ENCODE peak calls at places on chromosome 2, in nine cellular contexts. Y is T-cell, R is mesothelial cell of epicardium, J is left ventricle myocardium superior, E is upper lobe of right lung, M is NCI-H460, L is hypothalamus, G is HTR-8/SVneo, D is GM13977. I is an unnamed sample.

GRCh38 chr2:68203587-68203986 is 45.9 kb downstream of the PNO1 start:
- DNase-seq in D (peak; percentile 77), R (no peak), J (no peak), G (no peak), E (no peak), Y (no peak), M (no peak), L (no peak), I (no peak)

GRCh38 chr2:12469053-12469625 is 247.6 kb upstream of the TRIB2 start:
- DNase-seq in J (no peak), R (no peak), G (no peak), D (no peak), Y (no peak), L (no peak), E (no peak), M (no peak), I (no peak)

GRCh38 chr2:112791019-112791418 is 6.7 kb upstream of the IL1A start:
- DNase-seq in L (no peak), J (no peak), R (no peak), E (no peak), D (no peak), M (no peak), G (no peak), Y (no peak), I (no peak)

GRCh38 chr2:22800422-22800821 is 584.6 kb upstream of the KLHL29 start:
- DNase-seq in G (no peak), Y (no peak), R (no peak), J (no peak), E (no peak), D (no peak), M (no peak), L (no peak), I (no peak)

GRCh38 chr2:203242518-203242917 is 3.7 kb downstream of the CYP20A1 start:
- DNase-seq in R (no peak), E (no peak), D (no peak), J (no peak), L (no peak), Y (no peak), G (no peak), M (no peak), I (no peak)

GRCh38 chr2:120470717-120471060 is 124.8 kb downstream of the INHBB start:
- DNase-seq in G (no peak), Y (no peak), J (no peak), L (no peak), D (no peak), M (no peak), E (peak; percentile 55), R (no peak), I (no peak)

GRCh38 chr2:20224716-20225293 is at the start of gene SDC1:
- DNase-seq in D (peak; percentile 66), E (peak; percentile 84), R (peak; percentile 72), M (peak; percentile 36), Y (no peak), G (peak; percentile 83), J (peak; percentile 73), L (no peak), I (peak; percentile 68)

GRCh38 chr2:210818473-210818872 is 262.1 kb downstream of the CPS1 start:
- DNase-seq in R (no peak), Y (no peak), L (no peak), D (no peak), M (no peak), E (no peak), J (no peak), G (no peak), I (no peak)

GRCh38 chr2:148582679-148583511 is 61.7 kb upstream of the EPC2 start:
- DNase-seq in E (no peak), M (peak; percentile 89), R (no peak), G (peak; percentile 57), L (no peak), D (no peak), Y (no peak), J (no peak), I (no peak)

GRCh38 chr2:84970266-84970955 is 550 bp upstream of the KCMF1 start:
- DNase-seq in D (peak; percentile 85), L (peak; percentile 32), M (no peak), Y (peak; percentile 17), R (peak; percentile 74), G (no peak), J (peak; percentile 78), E (peak; percentile 89), I (peak; percentile 85)

GRCh38 chr2:166831930-166832329 is 56.4 kb upstream of the XIRP2 start:
- DNase-seq in E (no peak), M (no peak), J (no peak), R (no peak), G (no peak), D (no peak), L (no peak), Y (no peak), I (no peak)

GRCh38 chr2:10910625-10911024 is 1.1 kb upstream of the KCNF1 start:
- DNase-seq in J (no peak), L (no peak), D (no peak), M (no peak), G (no peak), Y (no peak), R (no peak), E (no peak), I (no peak)

GRCh38 chr2:181058378-181059269 is 78.2 kb downstream of the UBE2E3 start:
- DNase-seq in L (no peak), R (no peak), E (no peak), M (peak; percentile 50), J (no peak), Y (no peak), G (no peak), D (no peak), I (no peak)

GRCh38 chr2:69026026-69026425 is 13.0 kb downstream of the ANTXR1 start:
- DNase-seq in R (no peak), M (peak; percentile 23), Y (no peak), G (no peak), E (no peak), D (peak; percentile 49), L (no peak), J (no peak), I (no peak)

GRCh38 chr2:28610583-28611201 is 114.8 kb downstream of the PLB1 start:
- DNase-seq in E (no peak), L (no peak), D (peak; percentile 34), Y (no peak), G (peak; percentile 92), R (no peak), M (no peak), J (no peak), I (no peak)

GRCh38 chr2:120471166-120471565 is 125.2 kb downstream of the INHBB start:
- DNase-seq in G (no peak), J (peak; percentile 21), E (peak; percentile 62), M (no peak), L (no peak), Y (no peak), D (no peak), R (no peak), I (no peak)

GRCh38 chr2:237731663-237732062 is 66.9 kb upstream of the RBM44 start:
- DNase-seq in G (peak; percentile 84), M (peak; percentile 65), E (no peak), J (no peak), R (no peak), Y (no peak), D (no peak), L (no peak), I (no peak)

GRCh38 chr2:217987391-217987790 is 15.4 kb downstream of the TNS1 start:
- DNase-seq in R (no peak), M (no peak), G (no peak), J (no peak), L (no peak), E (peak; percentile 55), Y (no peak), D (no peak), I (no peak)

GRCh38 chr2:67727623-67728022 is 330.5 kb downstream of the ETAA1 start:
- DNase-seq in E (no peak), M (no peak), L (no peak), D (no peak), Y (no peak), J (no peak), G (no peak), R (no peak), I (no peak)

GRCh38 chr2:27671235-27671634 is 7.5 kb downstream of the SLC4A1AP start:
- DNase-seq in E (no peak), G (no peak), M (no peak), Y (no peak), L (no peak), D (no peak), R (no peak), J (no peak), I (no peak)

GRCh38 chr2:3285901-3286645 is 91.5 kb downstream of the EIPR1 start:
- DNase-seq in D (no peak), G (no peak), M (no peak), L (no peak), Y (no peak), R (no peak), J (no peak), E (no peak), I (no peak)

GRCh38 chr2:121334581-121335293 is 49.7 kb upstream of the TFCP2L1 start:
- DNase-seq in E (no peak), M (no peak), Y (no peak), D (no peak), R (no peak), J (no peak), L (no peak), G (no peak), I (no peak)

GRCh38 chr2:225670111-225670974 is 270.8 kb downstream of the NYAP2 start:
- DNase-seq in J (no peak), M (peak; percentile 44), R (no peak), D (no peak), G (peak; percentile 13), E (no peak), Y (no peak), L (no peak), I (no peak)

GRCh38 chr2:135984199-135985017 is 1.0 kb downstream of the DARS1 start:
- DNase-seq in D (peak; percentile 54), Y (no peak), L (no peak), M (peak; percentile 1), E (no peak), R (no peak), G (peak; percentile 29), J (no peak), I (no peak)

GRCh38 chr2:111618577-111618930 is 265.4 kb downstream of the ANAPC1 start:
- DNase-seq in G (no peak), D (no peak), M (no peak), Y (no peak), J (peak; percentile 32), L (no peak), E (peak; percentile 68), R (no peak), I (peak; percentile 70)

GRCh38 chr2:9481257-9481922 is 7.0 kb downstream of the IAH1 start:
- DNase-seq in R (no peak), E (no peak), Y (no peak), G (peak; percentile 19), M (no peak), J (no peak), L (no peak), D (no peak), I (no peak)

GRCh38 chr2:26707747-26708146 is 15.2 kb downstream of the KCNK3 start:
- DNase-seq in R (no peak), D (no peak), G (no peak), Y (no peak), L (no peak), J (no peak), M (no peak), E (no peak), I (no peak)

GRCh38 chr2:134722728-134723127 is 3.9 kb upstream of the TMEM163 start:
- DNase-seq in G (no peak), D (no peak), R (no peak), J (no peak), M (no peak), E (no peak), L (no peak), Y (no peak), I (no peak)

GRCh38 chr2:170505631-170506270 is 209.4 kb upstream of the SP5 start:
- DNase-seq in R (no peak), D (no peak), E (no peak), G (no peak), J (peak; percentile 73), M (no peak), Y (no peak), L (peak; percentile 83), I (peak; percentile 53)

GRCh38 chr2:121356058-121356640 is 71.1 kb upstream of the TFCP2L1 start:
- DNase-seq in J (no peak), R (peak; percentile 50), M (peak; percentile 69), D (peak; percentile 65), L (no peak), E (no peak), G (peak; percentile 74), Y (no peak), I (no peak)

GRCh38 chr2:62065243-62065642 is 130.7 kb upstream of the B3GNT2 start:
- DNase-seq in E (no peak), J (no peak), R (no peak), D (no peak), Y (no peak), L (no peak), G (no peak), M (no peak), I (no peak)